ENCODE peak calls at places on chromosome 6, in seven cellular contexts. U, J, A, S, L, Q and Z are unnamed samples.

GRCh38 chr6:105803439-105803838 is 282.7 kb upstream of the PRDM1 start:
- DNase-seq in U (no peak), A (no peak), L (peak; percentile 56), Q (no peak), S (no peak), J (no peak), Z (no peak)

GRCh38 chr6:16409531-16410441 is 171.4 kb downstream of the GMPR start:
- DNase-seq in L (peak; percentile 45), J (peak; percentile 57), U (no peak), Q (peak; percentile 80), A (peak; percentile 53), S (peak; percentile 24), Z (peak; percentile 37)

GRCh38 chr6:155024628-155025027 is 29.5 kb downstream of the TIAM2 start:
- DNase-seq in A (no peak), Q (no peak), S (no peak), J (no peak), L (no peak), U (no peak), Z (no peak)

GRCh38 chr6:14440891-14441358 is 323.4 kb downstream of the CD83 start:
- DNase-seq in S (no peak), U (no peak), J (no peak), A (no peak), L (no peak), Q (no peak), Z (no peak)

GRCh38 chr6:168711666-168712300 is 270.8 kb downstream of the SMOC2 start:
- DNase-seq in S (no peak), L (no peak), Q (no peak), A (no peak), J (no peak), U (no peak), Z (no peak)

GRCh38 chr6:53547166-53547814 is 2.4 kb upstream of the GCLC start:
- DNase-seq in Q (no peak), A (no peak), U (no peak), S (no peak), L (no peak), J (no peak), Z (no peak)

GRCh38 chr6:26312096-26312463 is 52.9 kb upstream of the BTN3A2 start:
- DNase-seq in Q (peak; percentile 43), U (no peak), S (no peak), J (no peak), L (no peak), A (no peak), Z (no peak)

GRCh38 chr6:44800171-44800671 is 412.7 kb downstream of the CDC5L start:
- DNase-seq in Q (no peak), S (peak; percentile 4), L (peak; percentile 65), U (no peak), A (no peak), J (no peak), Z (no peak)

GRCh38 chr6:106547053-106547414 is 82.3 kb downstream of the RTN4IP1 start:
- DNase-seq in A (no peak), U (no peak), S (no peak), L (no peak), J (no peak), Q (peak; percentile 51), Z (no peak)

GRCh38 chr6:53112404-53112803 is 36.2 kb downstream of the GCM1 start:
- DNase-seq in L (no peak), S (no peak), U (no peak), Q (no peak), J (no peak), A (peak; percentile 28), Z (no peak)

GRCh38 chr6:10331336-10331735 is 83.5 kb downstream of the TFAP2A start:
- DNase-seq in U (no peak), J (no peak), Q (no peak), A (no peak), L (no peak), S (no peak), Z (no peak)

GRCh38 chr6:44675449-44675848 is 287.9 kb downstream of the CDC5L start:
- DNase-seq in J (no peak), A (no peak), Q (no peak), L (no peak), U (no peak), S (no peak), Z (no peak)

GRCh38 chr6:87543836-87544735 is 45.7 kb downstream of the RARS2 start:
- DNase-seq in Q (no peak), S (no peak), A (no peak), L (no peak), J (no peak), U (no peak), Z (no peak)

GRCh38 chr6:45265246-45265645 is 62.9 kb upstream of the RUNX2 start:
- DNase-seq in U (no peak), A (no peak), Q (no peak), L (peak; percentile 41), S (no peak), J (no peak), Z (no peak)

GRCh38 chr6:20954325-20954724 is 420.1 kb downstream of the CDKAL1 start:
- DNase-seq in S (no peak), J (no peak), Q (no peak), U (no peak), A (no peak), L (no peak), Z (no peak)

GRCh38 chr6:9197726-9198125 is 762.4 kb upstream of the SLC35B3 start:
- DNase-seq in S (no peak), J (no peak), Q (no peak), U (no peak), L (no peak), A (no peak), Z (no peak)

GRCh38 chr6:76940186-76940585 is 523.1 kb downstream of the HTR1B start:
- DNase-seq in S (no peak), A (no peak), U (no peak), L (no peak), J (no peak), Q (no peak), Z (no peak)

GRCh38 chr6:88709819-88710246 is 253.6 kb downstream of the RNGTT start:
- DNase-seq in A (no peak), L (no peak), U (no peak), S (no peak), J (no peak), Q (no peak), Z (no peak)

GRCh38 chr6:89117285-89118108 is at the start of gene SRSF12:
- DNase-seq in A (peak; percentile 48), J (peak; percentile 30), Q (peak; percentile 63), U (peak; percentile 93), L (peak; percentile 19), S (peak; percentile 50), Z (no peak)

GRCh38 chr6:88596801-88597200 is 366.6 kb downstream of the RNGTT start:
- DNase-seq in L (no peak), J (no peak), Q (no peak), A (no peak), S (no peak), U (no peak), Z (no peak)

GRCh38 chr6:67331304-67331703 is 1303.8 kb upstream of the ADGRB3 start:
- DNase-seq in U (no peak), A (no peak), S (no peak), Q (no peak), J (no peak), L (no peak), Z (no peak)

GRCh38 chr6:33975631-33976424 is 170.1 kb downstream of the GRM4 start:
- DNase-seq in A (no peak), L (no peak), U (peak; percentile 74), S (no peak), J (no peak), Q (no peak), Z (no peak)

GRCh38 chr6:138292482-138292881 is 74.2 kb upstream of the PBOV1 start:
- DNase-seq in J (no peak), U (no peak), S (no peak), L (no peak), A (no peak), Q (no peak), Z (no peak)

GRCh38 chr6:99591673-99592364 is 14.8 kb upstream of the PRDM13 start:
- DNase-seq in A (no peak), J (no peak), S (no peak), U (no peak), Q (no peak), L (no peak), Z (no peak)

GRCh38 chr6:30489081-30490030 is at the start of gene HLA-E:
- DNase-seq in Q (peak; percentile 99), A (peak; percentile 91), J (peak; percentile 87), S (peak; percentile 87), U (peak; percentile 89), L (peak; percentile 100), Z (peak; percentile 81)

GRCh38 chr6:113854531-113855499 is 2.3 kb upstream of the MARCKS start:
- DNase-seq in U (peak; percentile 89), S (peak; percentile 41), A (peak; percentile 86), Q (peak; percentile 83), L (peak; percentile 79), J (peak; percentile 77), Z (no peak)

GRCh38 chr6:170210026-170210390 is 80.9 kb downstream of the DLL1 start:
- DNase-seq in Q (no peak), L (no peak), J (no peak), A (no peak), S (no peak), U (no peak), Z (no peak)

GRCh38 chr6:8337147-8337546 is 98.2 kb downstream of the SLC35B3 start:
- DNase-seq in L (no peak), S (no peak), U (no peak), J (no peak), A (no peak), Q (no peak), Z (no peak)

GRCh38 chr6:142868917-142869316 is 76.1 kb downstream of the HIVEP2 start:
- DNase-seq in L (no peak), J (no peak), Q (peak; percentile 3), S (no peak), A (no peak), U (no peak), Z (no peak)
- TF ChIP-seq CTCF in L (no peak), J (no peak), Q (no peak), S (no peak), A (no peak), U (no peak), Z (no peak)

GRCh38 chr6:71444222-71444621 is 155.6 kb downstream of the OGFRL1 start:
- DNase-seq in S (no peak), U (no peak), J (no peak), Q (peak; percentile 20), A (no peak), L (no peak), Z (no peak)

GRCh38 chr6:71446084-71446869 is 157.7 kb downstream of the OGFRL1 start:
- DNase-seq in A (no peak), Q (no peak), S (no peak), L (no peak), J (no peak), U (no peak), Z (no peak)
- TF ChIP-seq CTCF in A (no peak), Q (no peak), S (no peak), L (no peak), J (no peak), U (no peak), Z (no peak)

DNA sequence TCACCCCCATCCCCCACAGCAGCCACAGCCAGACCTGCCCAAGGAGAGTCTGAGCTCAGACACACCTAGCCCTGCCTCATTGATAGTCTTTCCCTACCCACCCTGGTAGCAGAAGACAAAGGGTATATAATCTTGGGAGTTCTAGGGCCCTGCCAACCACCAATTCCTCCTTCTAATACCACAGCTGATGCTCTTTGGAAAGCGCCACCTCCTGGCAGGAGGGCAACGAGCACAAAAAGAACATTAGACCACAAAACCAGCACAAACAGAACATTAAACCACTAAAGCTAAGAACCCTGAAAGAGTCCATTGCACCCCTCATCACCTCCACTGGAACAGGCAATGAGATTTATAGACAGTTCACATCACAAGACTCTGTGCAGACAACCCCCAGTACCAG is 195.8 kb upstream of the FUT9 start:
- DNase-seq in A (no peak), Q (peak; percentile 26), S (no peak), J (no peak), U (no peak), L (no peak), Z (no peak)
- TF ChIP-seq CTCF in A (peak; percentile 7), Q (peak; percentile 49), S (no peak), J (no peak), U (no peak), L (no peak), Z (no peak)

GRCh38 chr6:167588181-167588919 is 238.4 kb upstream of the AFDN start:
- DNase-seq in A (no peak), J (no peak), L (no peak), U (peak; percentile 47), Q (peak; percentile 77), S (no peak), Z (no peak)
- TF ChIP-seq CTCF in A (no peak), J (no peak), L (no peak), U (no peak), Q (no peak), S (no peak), Z (no peak)